ENCODE peak calls at places on chromosomes 3 and 15, in five cellular contexts. W is progenitor cell of endocrine pancreas, A is HL-60, K is breast epithelium, C is heart left ventricle. P is an unnamed sample.

GRCh38 chr15:66251790-66252355 is 1.7 kb downstream of the MEGF11 start:
- DNase-seq in K (no peak), W (no peak), C (no peak), A (no peak), P (peak)

GRCh38 chr3:195823286-195823685 is 11.6 kb upstream of the MUC4 start:
- DNase-seq in C (no peak), W (no peak), K (no peak), A (no peak), P (no peak)

GRCh38 chr15:69324031-69324430 is 25.3 kb downstream of the PAQR5 start:
- DNase-seq in K (no peak), W (no peak), C (no peak), A (no peak), P (no peak)

GRCh38 chr3:35727179-35727578 is 87.9 kb downstream of the ARPP21 start:
- DNase-seq in C (no peak), A (no peak), W (no peak), K (no peak), P (no peak)

GRCh38 chr15:42385206-42385979 is 26.1 kb downstream of the CAPN3 start:
- DNase-seq in K (no peak), C (no peak), W (peak), A (peak), P (peak)

GRCh38 chr15:55696221-55696620 is 46.7 kb downstream of the PRTG start:
- DNase-seq in W (no peak), K (no peak), A (no peak), C (no peak), P (no peak)

GRCh38 chr3:157129782-157130137 is 30.2 kb downstream of the CCNL1 start:
- DNase-seq in W (no peak), C (no peak), K (no peak), A (no peak), P (no peak)

GRCh38 chr15:71440479-71441071 is 325.3 kb downstream of the THSD4 start:
- DNase-seq in A (no peak), W (no peak), C (no peak), K (no peak), P (no peak)

GRCh38 chr15:61063875-61064320 is 165.2 kb downstream of the RORA start:
- DNase-seq in A (no peak), K (no peak), W (no peak), C (no peak), P (no peak)

GRCh38 chr15:93150910-93151309 is 61.9 kb upstream of the RGMA start:
- DNase-seq in W (no peak), A (no peak), K (no peak), C (no peak), P (no peak)

GRCh38 chr3:119529883-119530282 is 29.5 kb downstream of the CD80 start:
- DNase-seq in C (no peak), K (no peak), A (no peak), W (no peak), P (no peak)

GRCh38 chr3:5022966-5023776 is 43.9 kb downstream of the BHLHE40 start:
- DNase-seq in A (no peak), K (no peak), W (no peak), C (peak), P (no peak)

GRCh38 chr3:172595648-172596393 is 72.6 kb upstream of the TNFSF10 start:
- DNase-seq in W (no peak), C (no peak), A (no peak), K (no peak), P (no peak)

GRCh38 chr3:184042617-184043016 is 10.2 kb upstream of the HTR3C start:
- DNase-seq in W (no peak), A (no peak), K (no peak), C (no peak), P (no peak)

GRCh38 chr15:23039917-23040281 is 530 bp upstream of the TUBGCP5 start:
- DNase-seq in A (no peak), W (no peak), C (no peak), K (no peak), P (no peak)

GRCh38 chr15:45393851-45394250 is 15.5 kb upstream of the GATM start:
- DNase-seq in A (no peak), C (no peak), W (no peak), K (no peak), P (no peak)
- TF ChIP-seq CTCF in A (no peak), C (no peak), W (peak), K (no peak), P (no peak)

DNA sequence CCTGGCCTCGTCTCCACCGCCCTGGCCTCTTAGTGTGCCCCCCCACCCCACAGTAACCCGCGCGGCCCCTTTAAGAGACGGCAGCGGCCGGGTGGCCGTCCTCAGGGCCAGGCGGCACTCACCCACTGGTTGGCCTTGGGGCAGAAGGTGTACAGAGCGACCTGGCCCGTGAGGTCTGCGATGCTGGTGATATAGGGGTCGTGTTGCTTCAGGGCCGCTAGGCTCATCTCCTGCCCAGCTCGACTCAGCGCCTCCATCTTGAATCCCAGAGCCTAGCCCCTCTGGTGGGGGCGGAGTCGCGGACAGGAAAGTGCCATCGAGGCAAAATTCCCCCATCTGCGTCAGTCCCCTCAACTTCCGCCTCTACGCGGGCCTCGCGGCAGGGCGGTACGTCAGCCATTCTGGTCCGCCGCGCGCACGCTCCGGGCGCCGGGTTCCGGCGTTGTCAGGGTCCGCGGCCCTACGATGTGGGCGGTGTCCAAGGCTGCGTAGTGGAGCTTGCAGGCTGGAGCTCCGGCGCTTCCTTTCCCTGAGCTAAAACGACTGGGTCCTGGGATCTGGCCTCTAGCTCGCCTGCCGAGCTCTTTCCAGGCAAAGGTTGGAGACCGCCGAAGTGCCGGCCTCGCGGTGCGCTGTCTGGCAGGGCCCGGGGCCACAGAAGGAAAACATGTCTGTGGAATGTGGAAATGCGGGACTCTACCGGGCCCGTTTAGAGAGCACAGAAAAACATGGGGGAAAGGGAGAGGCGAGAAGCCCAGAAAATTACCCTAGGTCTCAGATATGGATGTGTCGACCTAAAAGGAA is at the start of gene DCP1A:
- DNase-seq in C (peak), A (peak), K (peak), W (peak), P (peak)
- TF ChIP-seq CTCF in C (no peak), A (no peak), K (peak), W (no peak), P (no peak)

GRCh38 chr3:171459130-171459941 is 869 bp downstream of the TNIK start:
- DNase-seq in W (peak), K (no peak), C (peak), A (no peak), P (peak)

GRCh38 chr3:171461087-171461917 is 1.1 kb upstream of the TNIK start:
- DNase-seq in C (no peak), K (no peak), A (no peak), W (no peak), P (no peak)

GRCh38 chr3:171459942-171460225 is 321 bp downstream of the TNIK start:
- DNase-seq in A (no peak), W (no peak), K (no peak), C (no peak), P (no peak)

GRCh38 chr3:171458857-171459129 is 1.4 kb downstream of the TNIK start:
- DNase-seq in W (no peak), A (no peak), K (no peak), C (no peak), P (no peak)

DNA sequence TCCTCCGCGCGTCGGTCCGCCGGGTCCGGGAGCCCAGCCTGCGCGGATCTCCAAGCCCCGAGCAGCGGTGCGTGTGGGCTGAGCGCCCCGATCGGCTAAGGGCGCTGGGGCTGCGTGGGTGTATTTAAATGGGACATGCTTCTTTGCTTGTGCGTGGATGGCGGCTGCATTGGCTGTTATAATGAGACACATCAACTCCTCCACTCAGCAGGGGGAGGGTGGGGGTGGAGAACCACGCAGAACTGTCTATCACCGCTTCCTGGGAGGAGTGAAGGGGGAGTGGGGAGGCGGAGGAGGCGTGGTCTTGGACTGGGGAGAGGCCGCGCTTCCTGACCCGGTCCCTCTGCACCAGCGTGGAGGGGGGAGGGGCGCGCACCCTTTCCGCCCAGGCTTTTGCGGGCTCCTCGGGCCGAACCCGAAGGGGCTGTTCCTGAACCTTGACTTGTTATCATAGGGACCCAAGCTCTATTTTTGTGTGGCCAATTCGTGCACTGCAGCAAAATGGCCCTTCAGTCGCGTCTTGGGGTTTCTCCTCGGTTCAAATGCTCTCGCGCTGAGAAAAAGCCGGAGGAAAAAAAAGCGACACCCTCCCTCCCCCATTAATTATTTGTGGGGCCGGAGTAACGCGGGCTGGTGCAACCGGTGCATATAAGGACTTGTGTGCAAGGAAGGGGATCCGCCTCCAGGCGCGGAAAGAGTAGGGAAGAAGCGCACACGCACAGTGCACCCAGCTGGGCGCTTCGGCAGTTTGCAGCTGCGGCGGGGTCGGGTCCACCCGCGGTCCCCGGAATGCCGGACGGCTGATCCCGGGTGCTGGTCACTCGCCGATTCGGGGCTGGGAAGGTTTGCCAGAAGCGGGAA is at the start of gene TNIK:
- DNase-seq in W (peak), K (peak), C (peak), A (peak), P (peak)
- TF ChIP-seq CTCF in W (peak), K (peak), C (no peak), A (no peak), P (peak)

GRCh38 chr15:35437157-35437556 is 108.8 kb downstream of the DPH6 start:
- DNase-seq in W (no peak), A (no peak), C (no peak), K (no peak), P (no peak)
- TF ChIP-seq CTCF in W (no peak), A (no peak), C (no peak), K (no peak), P (no peak)

DNA sequence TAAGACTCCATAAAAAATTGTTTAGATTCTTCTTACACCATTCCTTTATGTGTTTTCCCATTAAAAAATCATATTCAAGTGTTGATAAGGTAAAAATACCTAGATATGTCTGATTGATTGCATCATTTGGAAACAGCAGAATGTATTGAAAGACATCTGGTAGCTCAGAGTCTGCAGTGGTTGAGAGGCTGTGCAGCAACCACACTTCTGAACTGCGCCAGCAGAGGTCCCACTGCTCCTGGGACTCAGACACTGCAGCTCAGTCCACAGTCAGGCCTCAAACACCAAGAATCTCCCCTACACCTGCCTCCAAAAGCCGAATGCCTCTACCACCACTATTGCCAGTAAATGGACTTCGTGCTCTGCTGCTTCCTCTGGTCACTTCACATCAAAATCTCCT is 176.9 kb upstream of the LMCD1 start:
- DNase-seq in A (no peak), C (peak), K (no peak), W (no peak), P (peak)
- TF ChIP-seq CTCF in A (peak), C (peak), K (no peak), W (peak), P (peak)

GRCh38 chr3:49333091-49333490 is 6.8 kb downstream of the USP4 start:
- DNase-seq in A (peak), C (no peak), W (no peak), K (no peak), P (no peak)

GRCh38 chr3:49324768-49325167 is 15.1 kb downstream of the USP4 start:
- DNase-seq in A (no peak), W (no peak), C (no peak), K (no peak), P (no peak)

GRCh38 chr3:49329201-49329600 is 10.7 kb downstream of the USP4 start:
- DNase-seq in A (no peak), C (no peak), K (no peak), W (no peak), P (no peak)

GRCh38 chr3:49327485-49327884 is 12.4 kb downstream of the USP4 start:
- DNase-seq in C (no peak), A (no peak), W (no peak), K (no peak), P (no peak)
- TF ChIP-seq CTCF in C (no peak), A (no peak), W (peak), K (no peak), P (peak)

GRCh38 chr3:113150253-113150652 is 61.1 kb upstream of the BOC start:
- DNase-seq in A (no peak), C (no peak), K (no peak), W (no peak), P (no peak)
- TF ChIP-seq CTCF in A (no peak), C (no peak), K (no peak), W (no peak), P (no peak)

GRCh38 chr3:28853830-28854229 is 427.0 kb upstream of the RBMS3 start:
- DNase-seq in C (no peak), A (no peak), K (no peak), W (no peak), P (no peak)
- TF ChIP-seq CTCF in C (no peak), A (no peak), K (no peak), W (no peak), P (no peak)